ENCODE peak calls at places on chromosomes 13 and 19, in four cellular contexts. Y, J, C and G are unnamed samples.

GRCh38 chr19:43700368-43701015 is 15.4 kb upstream of the IRGC start:
- DNase-seq in J (peak), Y (peak), C (peak), G (no peak)

GRCh38 chr13:110250258-110250891 is 56.6 kb downstream of the COL4A1 start:
- DNase-seq in C (peak), J (peak), Y (no peak), G (no peak)

GRCh38 chr13:48738261-48738755 is 84.6 kb downstream of the CYSLTR2 start:
- DNase-seq in C (no peak), Y (no peak), J (no peak), G (no peak)

GRCh38 chr19:29505034-29505824 is 20.6 kb upstream of the VSTM2B start:
- DNase-seq in Y (no peak), J (no peak), C (no peak), G (no peak)

GRCh38 chr19:4015705-4016402 is 8.3 kb downstream of the PIAS4 start:
- DNase-seq in J (no peak), C (no peak), Y (no peak), G (peak)

GRCh38 chr19:5434970-5435641 is 20.1 kb upstream of the ZNRF4 start:
- DNase-seq in C (peak), J (peak), Y (peak), G (no peak)

GRCh38 chr13:51728972-51729371 is 75.0 kb downstream of the DHRS12 start:
- DNase-seq in J (peak), Y (no peak), C (peak), G (no peak)

GRCh38 chr19:54201980-54202379 is 1.3 kb downstream of the RPS9 start:
- DNase-seq in C (no peak), Y (no peak), J (peak), G (no peak)

GRCh38 chr19:22532388-22533310 is 101.5 kb upstream of the ZNF492 start:
- DNase-seq in C (no peak), J (peak), Y (no peak), G (peak)

GRCh38 chr13:76792680-76793334 is 93.4 kb downstream of the KCTD12 start:
- DNase-seq in Y (no peak), C (peak), J (peak), G (no peak)

GRCh38 chr19:38596057-38596981 is 21.4 kb downstream of the MAP4K1 start:
- DNase-seq in J (peak), Y (peak), C (no peak), G (peak)

GRCh38 chr19:2199215-2199614 is 35.5 kb downstream of the DOT1L start:
- DNase-seq in Y (no peak), C (no peak), J (no peak), G (peak)